ENCODE peak calls at places on chromosomes 12 and 14, in nine cellular contexts. C, W, L, I, T, J, O, G and Q are unnamed samples.

GRCh38 chr12:132049442-132049841 is 94.7 kb downstream of the DDX51 start:
- DNase-seq in C (no peak), W (no peak), L (no peak), I (no peak), T (no peak), J (no peak), O (no peak), G (no peak), Q (no peak)

GRCh38 chr14:95531473-95531872 is 3.4 kb upstream of the GLRX5 start:
- DNase-seq in C (peak; percentile 62), W (peak; percentile 95), L (no peak), I (no peak), T (no peak), J (no peak), O (no peak), G (no peak), Q (no peak)

GRCh38 chr12:111170559-111170958 is 198.3 kb downstream of the PHETA1 start:
- DNase-seq in C (no peak), W (no peak), L (no peak), I (no peak), T (no peak), J (no peak), O (no peak), G (no peak), Q (no peak)

GRCh38 chr12:71166280-71166679 is 8.5 kb upstream of the TSPAN8 start:
- DNase-seq in C (no peak), W (no peak), L (no peak), I (no peak), T (no peak), J (no peak), O (no peak), G (no peak), Q (no peak)

GRCh38 chr12:123690191-123690840 is 19.4 kb downstream of the TCTN2 start:
- DNase-seq in C (no peak), W (no peak), L (no peak), I (no peak), T (no peak), J (no peak), O (no peak), G (no peak), Q (no peak)

GRCh38 chr14:48890333-48890732 is 695.8 kb downstream of the RPS29 start:
- DNase-seq in C (no peak), W (peak; percentile 0), L (no peak), I (no peak), T (no peak), J (no peak), O (no peak), G (no peak), Q (no peak)

GRCh38 chr12:12803186-12803585 is 10.0 kb upstream of the DDX47 start:
- DNase-seq in C (peak; percentile 60), W (peak; percentile 86), L (peak; percentile 36), I (peak; percentile 100), T (peak; percentile 83), J (peak; percentile 64), O (peak; percentile 92), G (peak; percentile 87), Q (no peak)

GRCh38 chr12:83224012-83224411 is 537.3 kb downstream of the TMTC2 start:
- DNase-seq in C (no peak), W (no peak), L (no peak), I (no peak), T (no peak), J (no peak), O (no peak), G (no peak), Q (no peak)

GRCh38 chr12:31518680-31519227 is 72.2 kb downstream of the DENND5B start:
- DNase-seq in C (peak; percentile 99), W (peak; percentile 100), L (peak; percentile 61), I (peak; percentile 79), T (no peak), J (peak; percentile 31), O (peak; percentile 85), G (no peak), Q (no peak)

GRCh38 chr12:3456809-3457208 is 34.2 kb upstream of the PRMT8 start:
- DNase-seq in C (no peak), W (no peak), L (no peak), I (no peak), T (no peak), J (no peak), O (no peak), G (no peak), Q (no peak)

GRCh38 chr12:107344035-107344808 is 250.9 kb upstream of the CRY1 start:
- DNase-seq in C (no peak), W (peak; percentile 81), L (no peak), I (peak; percentile 95), T (no peak), J (no peak), O (peak; percentile 84), G (no peak), Q (no peak)

GRCh38 chr12:108285016-108285415 is 54.1 kb downstream of the CMKLR1 start:
- DNase-seq in C (no peak), W (no peak), L (no peak), I (no peak), T (no peak), J (no peak), O (no peak), G (no peak), Q (no peak)

GRCh38 chr14:58977366-58977765 is 211.1 kb upstream of the DAAM1 start:
- DNase-seq in C (no peak), W (peak; percentile 74), L (no peak), I (no peak), T (no peak), J (no peak), O (no peak), G (no peak), Q (no peak)

GRCh38 chr14:77158175-77158908 is 16.8 kb upstream of the ZDHHC22 start:
- DNase-seq in C (peak; percentile 68), W (peak; percentile 71), L (no peak), I (no peak), T (no peak), J (peak; percentile 34), O (no peak), G (no peak), Q (peak; percentile 36)

GRCh38 chr12:1916396-1917171 is 1.9 kb downstream of the CACNA2D4 start:
- DNase-seq in C (peak; percentile 55), W (no peak), L (peak; percentile 52), I (no peak), T (peak; percentile 16), J (peak; percentile 73), O (no peak), G (peak; percentile 27), Q (peak; percentile 80)

GRCh38 chr14:27890259-27890658 is 876.3 kb upstream of the FOXG1 start:
- DNase-seq in C (no peak), W (no peak), L (no peak), I (no peak), T (no peak), J (no peak), O (no peak), G (no peak), Q (no peak)

GRCh38 chr14:100463937-100464336 is 123.3 kb downstream of the BEGAIN start:
- DNase-seq in C (no peak), W (no peak), L (no peak), I (no peak), T (no peak), J (no peak), O (no peak), G (no peak), Q (no peak)

GRCh38 chr12:27549801-27550652 is 26.0 kb downstream of the PPFIBP1 start:
- DNase-seq in C (peak; percentile 98), W (peak; percentile 97), L (peak; percentile 96), I (peak; percentile 71), T (peak; percentile 92), J (peak; percentile 90), O (peak; percentile 94), G (peak; percentile 81), Q (peak; percentile 83)

GRCh38 chr14:98906123-98906995 is 365.6 kb downstream of the BCL11B start:
- DNase-seq in C (peak; percentile 10), W (no peak), L (peak; percentile 33), I (peak; percentile 71), T (no peak), J (no peak), O (peak; percentile 33), G (no peak), Q (no peak)
- TF ChIP-seq CTCF in C (no peak), W (no peak), L (no peak), I (no peak), T (no peak), J (no peak), O (no peak), G (no peak), Q (no peak)

DNA sequence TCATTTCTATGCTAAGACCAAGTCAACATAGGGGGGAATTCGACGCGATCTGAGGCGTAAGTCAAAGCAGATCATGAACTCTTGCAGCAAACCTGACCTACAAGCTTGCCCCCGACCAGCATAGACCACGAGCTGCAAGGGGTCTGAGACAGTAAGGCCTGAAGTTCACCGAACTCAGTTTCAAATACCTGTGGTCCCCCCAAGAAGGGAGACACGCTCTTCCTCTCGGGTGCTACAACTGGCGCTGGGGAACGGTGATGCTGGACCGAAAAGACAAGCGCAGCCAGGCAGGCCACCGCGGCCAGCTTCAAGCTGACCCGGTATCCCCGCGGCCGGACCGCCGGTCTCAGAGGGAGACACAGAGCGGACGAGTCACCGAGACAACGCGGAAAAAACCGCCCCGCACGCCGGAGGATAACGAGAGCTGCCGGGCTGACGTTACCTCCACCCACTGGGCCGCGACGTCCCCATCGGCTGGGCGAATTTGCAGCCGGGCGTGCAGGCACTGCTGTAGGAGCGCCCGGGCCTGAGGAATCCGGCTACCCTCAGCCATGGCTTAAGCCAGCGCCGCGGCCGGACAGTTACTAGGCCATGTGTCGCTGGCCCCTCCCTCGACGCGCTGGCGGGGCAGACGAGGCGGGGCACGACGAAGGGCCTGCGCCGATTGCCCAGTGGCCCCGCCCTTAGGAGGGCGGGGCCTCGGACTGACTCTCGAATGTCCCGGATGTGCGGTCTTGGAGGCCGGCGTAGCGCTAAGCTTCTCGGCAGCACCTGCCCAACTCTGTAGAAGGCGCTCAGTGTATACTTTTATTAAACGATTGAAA is at the start of gene DTD2:
- DNase-seq in C (peak; percentile 97), W (peak; percentile 92), L (peak; percentile 94), I (peak; percentile 81), T (peak; percentile 92), J (peak; percentile 94), O (peak; percentile 90), G (peak; percentile 96), Q (peak; percentile 95)
- H3K27ac ChIP-seq in C (peak within 1 kb of the TSS; percentile 88), W (peak within 1 kb of the TSS; percentile 97), L (peak within 1 kb of the TSS; percentile 23), I (peak within 1 kb of the TSS; percentile 95), T (peak within 1 kb of the TSS; percentile 44), J (peak within 1 kb of the TSS; percentile 93), O (peak within 1 kb of the TSS; percentile 76), G (peak within 1 kb of the TSS; percentile 92), Q (peak within 1 kb of the TSS; percentile 96)

DNA sequence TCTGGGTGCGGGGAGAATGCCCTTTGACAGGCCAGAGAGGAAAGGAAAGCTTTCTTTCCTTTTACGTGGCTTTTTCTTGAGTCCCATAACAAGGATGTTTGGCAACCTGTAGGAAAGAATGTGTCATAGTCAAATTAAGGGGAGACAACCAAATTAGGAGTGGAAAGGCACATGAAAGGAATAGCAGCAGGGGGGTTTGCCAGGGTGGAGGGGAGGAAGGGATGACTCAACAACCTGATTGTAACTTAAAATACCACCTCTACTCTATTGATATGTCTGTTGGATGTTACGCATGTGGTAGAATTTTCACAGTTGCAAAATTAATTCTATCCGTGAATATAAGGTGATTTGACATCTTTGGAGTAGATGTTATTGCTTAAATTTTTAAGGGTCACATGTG is 28.5 kb upstream of the MYBPC1 start:
- DNase-seq in C (no peak), W (no peak), L (no peak), I (no peak), T (no peak), J (no peak), O (peak; percentile 40), G (no peak), Q (no peak)
- H3K4me3 ChIP-seq in C (no peak overlapping the region), W (no peak overlapping the region), L (no peak overlapping the region), I (no peak overlapping the region), T (no peak overlapping the region), J (no peak overlapping the region), O (no peak overlapping the region), G (no peak overlapping the region), Q (no peak overlapping the region)

GRCh38 chr12:129186952-129187351 is 333.7 kb downstream of the GLT1D1 start:
- DNase-seq in C (no peak), W (no peak), L (no peak), I (peak; percentile 6), T (no peak), J (no peak), O (no peak), G (no peak), Q (no peak)
- TF ChIP-seq CTCF in C (no peak), W (no peak), L (no peak), I (no peak), T (no peak), J (no peak), O (no peak), G (no peak), Q (no peak)